ENCODE peak calls at places on chromosomes 1 and 21, in seven cellular contexts. X, V, G, L, Q, B and K are unnamed samples.

GRCh38 chr1:230375149-230375548 is 51.0 kb downstream of the PGBD5 start:
- DNase-seq in Q (no peak), B (no peak), G (no peak), V (no peak), L (no peak), X (no peak), K (no peak)

GRCh38 chr1:98739762-98740161 is 78.2 kb downstream of the SNX7 start:
- DNase-seq in G (no peak), V (no peak), B (no peak), X (no peak), L (no peak), Q (no peak), K (no peak)

GRCh38 chr1:234699795-234700665 is 90.1 kb upstream of the IRF2BP2 start:
- DNase-seq in V (peak), Q (no peak), L (peak), B (peak), X (no peak), G (no peak), K (peak)

GRCh38 chr1:210688482-210689233 is 360.0 kb downstream of the HHAT start:
- DNase-seq in L (peak), X (no peak), Q (no peak), V (peak), B (no peak), G (no peak), K (no peak)

GRCh38 chr1:32374193-32374592 is 11.9 kb downstream of the TSSK3 start:
- DNase-seq in G (no peak), Q (no peak), X (no peak), V (no peak), L (no peak), B (no peak), K (no peak)

GRCh38 chr1:112237983-112238515 is 158.0 kb upstream of the CTTNBP2NL start:
- DNase-seq in G (peak), L (no peak), X (no peak), V (no peak), Q (no peak), B (no peak), K (no peak)

GRCh38 chr1:118122234-118123004 is 62.6 kb downstream of the SPAG17 start:
- DNase-seq in V (peak), X (no peak), Q (no peak), G (no peak), L (no peak), B (peak), K (no peak)

GRCh38 chr1:104733866-104734265 is 984.2 kb downstream of the AMY1C start:
- DNase-seq in B (no peak), X (no peak), L (no peak), G (no peak), Q (no peak), V (no peak), K (no peak)

GRCh38 chr1:7536891-7537591 is 234.1 kb upstream of the VAMP3 start:
- DNase-seq in V (no peak), B (no peak), L (no peak), G (peak), Q (no peak), X (no peak), K (peak)
- H3K23ac ChIP-seq in V (no peak), B (no peak), L (no peak), G (peak), Q (no peak), X (peak), K (no peak)

DNA sequence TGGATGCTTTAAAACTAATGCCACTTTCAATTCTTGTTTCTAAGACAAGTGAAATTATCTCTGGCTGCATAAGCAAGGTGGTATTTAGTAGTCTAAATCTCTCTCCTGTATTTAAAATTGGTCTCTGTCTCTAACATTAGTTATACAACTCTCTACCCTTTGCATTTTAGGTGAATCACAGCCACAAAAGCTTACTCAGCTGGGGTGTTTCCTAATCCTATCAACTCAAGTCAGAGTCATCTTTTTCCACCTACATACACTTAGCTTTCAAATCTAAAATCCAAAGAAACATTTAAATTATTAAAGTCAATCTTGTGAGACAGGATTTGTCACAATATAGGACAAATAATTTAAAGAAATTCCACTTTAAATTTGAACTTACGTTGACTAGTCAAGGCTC is 255.1 kb upstream of the CXADR start:
- DNase-seq in B (no peak), L (no peak), Q (no peak), G (no peak), V (no peak), X (no peak), K (no peak)
- H3K23ac ChIP-seq in B (no peak), L (no peak), Q (no peak), G (no peak), V (no peak), X (no peak), K (no peak)

GRCh38 chr1:80221319-80221718 is 1214.8 kb upstream of the ADGRL4 start:
- DNase-seq in L (no peak), B (no peak), X (no peak), V (no peak), Q (no peak), G (no peak), K (no peak)
- H3K23ac ChIP-seq in L (no peak), B (no peak), X (no peak), V (no peak), Q (no peak), G (no peak), K (no peak)

DNA sequence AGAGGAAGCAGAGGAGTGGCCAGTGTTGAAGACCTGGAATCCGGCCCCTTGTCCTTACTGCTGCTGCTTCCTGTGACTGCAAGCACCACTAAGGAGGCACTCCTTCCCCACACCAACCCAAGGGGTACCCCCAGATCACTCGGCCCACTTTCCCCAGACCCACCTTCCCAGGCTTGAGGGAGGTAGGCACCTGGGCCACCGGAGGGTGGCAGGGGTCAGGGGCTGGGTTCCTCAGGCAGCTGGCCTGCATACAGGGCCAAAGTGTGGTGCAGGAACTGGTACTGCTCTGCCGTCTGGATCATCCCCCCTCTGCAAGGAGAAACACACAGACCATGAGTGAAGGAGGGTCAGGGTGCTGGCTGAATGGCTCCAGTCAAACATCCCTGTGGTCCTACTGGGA is 3.9 kb upstream of the ARL8A start:
- DNase-seq in G (no peak), V (no peak), X (no peak), L (no peak), Q (no peak), B (no peak), K (no peak)
- H3K23ac ChIP-seq in G (no peak), V (no peak), X (no peak), L (no peak), Q (no peak), B (no peak), K (no peak)

GRCh38 chr1:24513691-24514090 is 11.1 kb downstream of the RCAN3 start:
- DNase-seq in L (no peak), G (no peak), V (no peak), X (no peak), Q (no peak), B (no peak), K (no peak)
- H3K23ac ChIP-seq in L (no peak), G (no peak), V (no peak), X (no peak), Q (no peak), B (no peak), K (no peak)

GRCh38 chr21:23542097-23542496 is 2065.2 kb downstream of the MRPL39 start:
- DNase-seq in G (no peak), Q (no peak), V (no peak), X (no peak), B (no peak), L (no peak), K (no peak)

GRCh38 chr21:23543334-23543733 is 2063.9 kb downstream of the MRPL39 start:
- DNase-seq in G (no peak), X (no peak), L (no peak), Q (no peak), B (no peak), V (no peak), K (no peak)

GRCh38 chr21:23541571-23541970 is 2065.7 kb downstream of the MRPL39 start:
- DNase-seq in V (no peak), Q (no peak), L (no peak), B (no peak), X (no peak), G (peak), K (no peak)
- H3K23ac ChIP-seq in V (no peak), Q (no peak), L (no peak), B (no peak), X (no peak), G (no peak), K (no peak)

DNA sequence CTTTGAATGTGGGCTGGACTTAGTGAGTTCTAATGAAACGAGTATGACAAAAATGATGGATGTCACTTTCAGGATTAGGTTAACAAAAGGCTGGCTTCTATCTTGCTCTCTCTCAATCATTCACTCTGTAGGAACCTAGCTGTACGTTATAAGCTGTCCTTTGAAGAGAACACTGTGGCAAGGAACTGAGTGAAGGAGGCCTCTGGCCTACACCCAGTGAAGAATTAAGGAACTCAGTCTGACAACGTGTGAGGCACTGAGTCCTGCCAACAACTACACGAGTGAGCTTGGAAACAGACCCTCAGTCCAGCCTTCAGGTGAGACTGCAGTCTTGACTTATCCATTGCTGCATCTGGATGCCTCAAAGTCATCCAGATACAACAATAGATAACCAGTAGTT is 3.3 kb upstream of the DNTTIP2 start:
- DNase-seq in V (no peak), X (no peak), L (no peak), G (no peak), Q (no peak), B (no peak), K (no peak)
- H3K23ac ChIP-seq in V (no peak), X (no peak), L (no peak), G (no peak), Q (no peak), B (no peak), K (no peak)